ENCODE peak calls at places on chromosomes 13 and 19, in ten cellular contexts. One of them, this sample, is unnamed.

GRCh38 chr13:96025283-96025682 is 27.9 kb downstream of the UGGT2 start:
- DNase-seq in fibroblast of pulmonary artery: peak
- DNase-seq in Peyer's patch: no peak
- DNase-seq in BE2C: no peak
- DNase-seq in K562: no peak
- DNase-seq in esophagus squamous epithelium: no peak
- DNase-seq in H7: no peak
- DNase-seq in AG09309: no peak
- DNase-seq in lower lobe of right lung: no peak
- DNase-seq in CD4-positive, CD25-positive, alpha-beta regulatory T cell: no peak
- DNase-seq in this sample: peak

GRCh38 chr19:46697142-46697960 is 19.6 kb downstream of the PRKD2 start:
- DNase-seq in AG09309: no peak
- DNase-seq in Peyer's patch: peak
- DNase-seq in esophagus squamous epithelium: no peak
- DNase-seq in lower lobe of right lung: peak
- DNase-seq in BE2C: peak
- DNase-seq in fibroblast of pulmonary artery: peak
- DNase-seq in K562: peak
- DNase-seq in CD4-positive, CD25-positive, alpha-beta regulatory T cell: no peak
- DNase-seq in H7: peak
- DNase-seq in this sample: peak

GRCh38 chr13:76216729-76217128 is 580.6 kb downstream of the LMO7 start:
- DNase-seq in Peyer's patch: no peak
- DNase-seq in esophagus squamous epithelium: no peak
- DNase-seq in AG09309: no peak
- DNase-seq in BE2C: no peak
- DNase-seq in K562: no peak
- DNase-seq in lower lobe of right lung: no peak
- DNase-seq in H7: no peak
- DNase-seq in CD4-positive, CD25-positive, alpha-beta regulatory T cell: no peak
- DNase-seq in fibroblast of pulmonary artery: no peak
- DNase-seq in this sample: no peak

GRCh38 chr19:4518345-4519171 is at the start of gene PLIN4:
- DNase-seq in H7: peak
- DNase-seq in esophagus squamous epithelium: no peak
- DNase-seq in lower lobe of right lung: no peak
- DNase-seq in AG09309: no peak
- DNase-seq in BE2C: no peak
- DNase-seq in Peyer's patch: no peak
- DNase-seq in K562: no peak
- DNase-seq in CD4-positive, CD25-positive, alpha-beta regulatory T cell: no peak
- DNase-seq in fibroblast of pulmonary artery: peak
- DNase-seq in this sample: peak

GRCh38 chr19:36939153-36939552 is 23.0 kb downstream of the ZNF568 start:
- DNase-seq in Peyer's patch: no peak
- DNase-seq in lower lobe of right lung: no peak
- DNase-seq in K562: no peak
- DNase-seq in BE2C: no peak
- DNase-seq in esophagus squamous epithelium: no peak
- DNase-seq in fibroblast of pulmonary artery: no peak
- DNase-seq in AG09309: no peak
- DNase-seq in CD4-positive, CD25-positive, alpha-beta regulatory T cell: no peak
- DNase-seq in H7: no peak
- DNase-seq in this sample: no peak

GRCh38 chr19:42065511-42065910 is 4.5 kb downstream of the GRIK5 start:
- DNase-seq in K562: no peak
- DNase-seq in fibroblast of pulmonary artery: no peak
- DNase-seq in AG09309: no peak
- DNase-seq in lower lobe of right lung: no peak
- DNase-seq in BE2C: no peak
- DNase-seq in H7: no peak
- DNase-seq in esophagus squamous epithelium: no peak
- DNase-seq in Peyer's patch: no peak
- DNase-seq in CD4-positive, CD25-positive, alpha-beta regulatory T cell: no peak
- DNase-seq in this sample: no peak

GRCh38 chr13:79225487-79226232 is 180.4 kb downstream of the RBM26 start:
- DNase-seq in BE2C: no peak
- DNase-seq in esophagus squamous epithelium: no peak
- DNase-seq in fibroblast of pulmonary artery: peak
- DNase-seq in K562: no peak
- DNase-seq in Peyer's patch: no peak
- DNase-seq in CD4-positive, CD25-positive, alpha-beta regulatory T cell: no peak
- DNase-seq in AG09309: no peak
- DNase-seq in H7: no peak
- DNase-seq in lower lobe of right lung: no peak
- DNase-seq in this sample: no peak

GRCh38 chr13:75787249-75787940 is 151.3 kb downstream of the LMO7 start:
- DNase-seq in esophagus squamous epithelium: no peak
- DNase-seq in Peyer's patch: no peak
- DNase-seq in BE2C: no peak
- DNase-seq in CD4-positive, CD25-positive, alpha-beta regulatory T cell: no peak
- DNase-seq in lower lobe of right lung: no peak
- DNase-seq in AG09309: no peak
- DNase-seq in H7: no peak
- DNase-seq in K562: no peak
- DNase-seq in fibroblast of pulmonary artery: peak
- DNase-seq in this sample: peak

GRCh38 chr13:108816381-108816780 is 187.0 kb downstream of the MYO16 start:
- DNase-seq in esophagus squamous epithelium: no peak
- DNase-seq in K562: peak
- DNase-seq in H7: no peak
- DNase-seq in fibroblast of pulmonary artery: peak
- DNase-seq in BE2C: no peak
- DNase-seq in lower lobe of right lung: no peak
- DNase-seq in CD4-positive, CD25-positive, alpha-beta regulatory T cell: no peak
- DNase-seq in AG09309: no peak
- DNase-seq in Peyer's patch: no peak
- DNase-seq in this sample: no peak

DNA sequence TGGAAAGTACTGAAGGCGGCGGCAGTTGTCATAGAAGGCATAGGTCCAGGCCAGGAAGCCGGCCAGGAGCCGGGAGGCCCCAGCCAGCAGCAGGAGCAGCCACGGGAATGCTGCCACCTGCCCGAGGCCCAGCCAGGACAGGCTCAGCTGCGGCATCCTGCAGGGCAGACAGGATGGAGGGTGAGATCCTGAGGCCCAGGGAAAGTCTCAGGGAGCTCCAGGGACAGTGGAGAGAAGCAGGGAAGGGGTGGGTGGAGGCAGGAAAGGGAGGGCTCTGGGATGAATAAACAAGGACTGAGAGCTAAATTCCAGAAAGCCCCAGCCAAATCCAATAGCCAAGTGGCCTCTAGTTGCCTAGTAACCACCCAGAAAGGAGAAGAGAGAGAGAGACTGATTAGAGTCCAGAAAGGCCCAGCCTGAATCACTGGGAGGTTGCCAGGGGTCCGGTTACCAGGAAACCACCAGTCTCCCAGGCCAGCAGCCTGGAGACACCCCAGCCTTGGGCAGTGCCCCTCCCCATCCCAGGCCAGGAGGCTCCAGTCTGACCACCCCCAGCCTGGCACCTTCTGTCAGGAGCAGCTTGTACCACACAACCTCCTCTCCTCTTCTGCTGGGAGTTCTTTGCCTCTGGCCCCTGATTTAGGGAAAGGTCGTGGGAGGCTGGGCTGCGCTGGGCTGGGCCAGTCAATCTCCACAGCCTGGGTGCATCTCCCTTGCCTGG is 7.5 kb upstream of the OR10H5 start:
- DNase-seq in lower lobe of right lung: peak
- DNase-seq in esophagus squamous epithelium: no peak
- DNase-seq in CD4-positive, CD25-positive, alpha-beta regulatory T cell: no peak
- DNase-seq in Peyer's patch: no peak
- DNase-seq in K562: no peak
- DNase-seq in AG09309: no peak
- DNase-seq in fibroblast of pulmonary artery: peak
- DNase-seq in BE2C: no peak
- DNase-seq in H7: no peak
- DNase-seq in this sample: peak
- H3K4me3 ChIP-seq in lower lobe of right lung: peak
- H3K4me3 ChIP-seq in esophagus squamous epithelium: peak
- H3K4me3 ChIP-seq in CD4-positive, CD25-positive, alpha-beta regulatory T cell: no peak
- H3K4me3 ChIP-seq in Peyer's patch: no peak
- H3K4me3 ChIP-seq in K562: no peak
- H3K4me3 ChIP-seq in AG09309: no peak
- H3K4me3 ChIP-seq in fibroblast of pulmonary artery: no peak
- H3K4me3 ChIP-seq in BE2C: no peak
- H3K4me3 ChIP-seq in H7: no peak
- H3K4me3 ChIP-seq in this sample: no peak

GRCh38 chr13:59016250-59016649 is 1147.5 kb downstream of the DIAPH3 start:
- DNase-seq in Peyer's patch: no peak
- DNase-seq in H7: no peak
- DNase-seq in AG09309: no peak
- DNase-seq in esophagus squamous epithelium: no peak
- DNase-seq in K562: no peak
- DNase-seq in BE2C: no peak
- DNase-seq in fibroblast of pulmonary artery: peak
- DNase-seq in CD4-positive, CD25-positive, alpha-beta regulatory T cell: no peak
- DNase-seq in lower lobe of right lung: no peak
- DNase-seq in this sample: no peak
- H3K4me3 ChIP-seq in Peyer's patch: no peak
- H3K4me3 ChIP-seq in H7: no peak
- H3K4me3 ChIP-seq in AG09309: no peak
- H3K4me3 ChIP-seq in esophagus squamous epithelium: no peak
- H3K4me3 ChIP-seq in K562: no peak
- H3K4me3 ChIP-seq in BE2C: no peak
- H3K4me3 ChIP-seq in fibroblast of pulmonary artery: no peak
- H3K4me3 ChIP-seq in CD4-positive, CD25-positive, alpha-beta regulatory T cell: no peak
- H3K4me3 ChIP-seq in lower lobe of right lung: no peak
- H3K4me3 ChIP-seq in this sample: no peak

GRCh38 chr19:16327911-16328823 is 3.5 kb downstream of the KLF2 start:
- DNase-seq in lower lobe of right lung: peak
- DNase-seq in esophagus squamous epithelium: no peak
- DNase-seq in fibroblast of pulmonary artery: peak
- DNase-seq in CD4-positive, CD25-positive, alpha-beta regulatory T cell: peak
- DNase-seq in Peyer's patch: peak
- DNase-seq in H7: peak
- DNase-seq in K562: no peak
- DNase-seq in AG09309: no peak
- DNase-seq in BE2C: no peak
- DNase-seq in this sample: peak

GRCh38 chr19:16328824-16329482 is 4.3 kb downstream of the KLF2 start:
- DNase-seq in fibroblast of pulmonary artery: peak
- DNase-seq in AG09309: no peak
- DNase-seq in esophagus squamous epithelium: no peak
- DNase-seq in K562: no peak
- DNase-seq in lower lobe of right lung: peak
- DNase-seq in BE2C: no peak
- DNase-seq in Peyer's patch: peak
- DNase-seq in CD4-positive, CD25-positive, alpha-beta regulatory T cell: peak
- DNase-seq in H7: no peak
- DNase-seq in this sample: peak

GRCh38 chr19:16332991-16333624 is 8.5 kb downstream of the KLF2 start:
- DNase-seq in esophagus squamous epithelium: no peak
- DNase-seq in Peyer's patch: no peak
- DNase-seq in fibroblast of pulmonary artery: no peak
- DNase-seq in lower lobe of right lung: no peak
- DNase-seq in BE2C: no peak
- DNase-seq in K562: no peak
- DNase-seq in H7: no peak
- DNase-seq in CD4-positive, CD25-positive, alpha-beta regulatory T cell: no peak
- DNase-seq in AG09309: no peak
- DNase-seq in this sample: no peak

GRCh38 chr19:16330811-16331690 is 6.4 kb downstream of the KLF2 start:
- DNase-seq in lower lobe of right lung: no peak
- DNase-seq in K562: no peak
- DNase-seq in CD4-positive, CD25-positive, alpha-beta regulatory T cell: no peak
- DNase-seq in fibroblast of pulmonary artery: peak
- DNase-seq in Peyer's patch: no peak
- DNase-seq in AG09309: no peak
- DNase-seq in esophagus squamous epithelium: no peak
- DNase-seq in BE2C: no peak
- DNase-seq in H7: no peak
- DNase-seq in this sample: no peak

GRCh38 chr19:16330368-16330801 is 5.8 kb downstream of the KLF2 start:
- DNase-seq in lower lobe of right lung: peak
- DNase-seq in Peyer's patch: peak
- DNase-seq in BE2C: peak
- DNase-seq in CD4-positive, CD25-positive, alpha-beta regulatory T cell: peak
- DNase-seq in esophagus squamous epithelium: peak
- DNase-seq in AG09309: no peak
- DNase-seq in H7: no peak
- DNase-seq in fibroblast of pulmonary artery: peak
- DNase-seq in K562: peak
- DNase-seq in this sample: peak
- H3K4me3 ChIP-seq in lower lobe of right lung: no peak
- H3K4me3 ChIP-seq in Peyer's patch: no peak
- H3K4me3 ChIP-seq in BE2C: no peak
- H3K4me3 ChIP-seq in CD4-positive, CD25-positive, alpha-beta regulatory T cell: no peak
- H3K4me3 ChIP-seq in esophagus squamous epithelium: no peak
- H3K4me3 ChIP-seq in AG09309: no peak
- H3K4me3 ChIP-seq in H7: no peak
- H3K4me3 ChIP-seq in fibroblast of pulmonary artery: no peak
- H3K4me3 ChIP-seq in K562: no peak
- H3K4me3 ChIP-seq in this sample: no peak

GRCh38 chr19:55210120-55210493 is 806 bp upstream of the PTPRH start:
- DNase-seq in K562: no peak
- DNase-seq in esophagus squamous epithelium: no peak
- DNase-seq in BE2C: no peak
- DNase-seq in Peyer's patch: no peak
- DNase-seq in H7: no peak
- DNase-seq in fibroblast of pulmonary artery: peak
- DNase-seq in AG09309: peak
- DNase-seq in CD4-positive, CD25-positive, alpha-beta regulatory T cell: no peak
- DNase-seq in lower lobe of right lung: no peak
- DNase-seq in this sample: peak

GRCh38 chr19:55209430-55210119 is at the start of gene PTPRH:
- DNase-seq in H7: peak
- DNase-seq in Peyer's patch: no peak
- DNase-seq in AG09309: no peak
- DNase-seq in lower lobe of right lung: no peak
- DNase-seq in fibroblast of pulmonary artery: no peak
- DNase-seq in CD4-positive, CD25-positive, alpha-beta regulatory T cell: no peak
- DNase-seq in esophagus squamous epithelium: no peak
- DNase-seq in K562: no peak
- DNase-seq in BE2C: no peak
- DNase-seq in this sample: no peak

GRCh38 chr19:55212447-55212846 is 3.1 kb upstream of the PTPRH start:
- DNase-seq in esophagus squamous epithelium: no peak
- DNase-seq in lower lobe of right lung: no peak
- DNase-seq in CD4-positive, CD25-positive, alpha-beta regulatory T cell: no peak
- DNase-seq in AG09309: no peak
- DNase-seq in fibroblast of pulmonary artery: no peak
- DNase-seq in K562: peak
- DNase-seq in H7: peak
- DNase-seq in Peyer's patch: no peak
- DNase-seq in BE2C: peak
- DNase-seq in this sample: no peak

GRCh38 chr19:55208880-55209429 is 346 bp downstream of the PTPRH start:
- DNase-seq in Peyer's patch: no peak
- DNase-seq in esophagus squamous epithelium: no peak
- DNase-seq in fibroblast of pulmonary artery: no peak
- DNase-seq in BE2C: no peak
- DNase-seq in lower lobe of right lung: no peak
- DNase-seq in AG09309: no peak
- DNase-seq in CD4-positive, CD25-positive, alpha-beta regulatory T cell: no peak
- DNase-seq in K562: no peak
- DNase-seq in H7: peak
- DNase-seq in this sample: no peak

GRCh38 chr19:55206664-55207500 is 2.4 kb downstream of the PTPRH start:
- DNase-seq in AG09309: peak
- DNase-seq in K562: peak
- DNase-seq in BE2C: peak
- DNase-seq in fibroblast of pulmonary artery: peak
- DNase-seq in esophagus squamous epithelium: no peak
- DNase-seq in Peyer's patch: no peak
- DNase-seq in CD4-positive, CD25-positive, alpha-beta regulatory T cell: no peak
- DNase-seq in lower lobe of right lung: peak
- DNase-seq in H7: peak
- DNase-seq in this sample: peak
- H3K4me3 ChIP-seq in AG09309: peak
- H3K4me3 ChIP-seq in K562: peak
- H3K4me3 ChIP-seq in BE2C: peak
- H3K4me3 ChIP-seq in fibroblast of pulmonary artery: peak
- H3K4me3 ChIP-seq in esophagus squamous epithelium: peak
- H3K4me3 ChIP-seq in Peyer's patch: peak
- H3K4me3 ChIP-seq in CD4-positive, CD25-positive, alpha-beta regulatory T cell: no peak
- H3K4me3 ChIP-seq in lower lobe of right lung: peak
- H3K4me3 ChIP-seq in H7: no peak
- H3K4me3 ChIP-seq in this sample: peak

This sample was measured in AG10803.